ENCODE peak calls at places on chromosome 18, in six cellular contexts. T is mesenchymal stem cell, U is mesendoderm, Z is neuronal stem cell, F is H9, A is H1. R is an unnamed sample.
A peak's percentile ranks its signal among the peaks of the same experiment; 100 is the strongest.

GRCh38 chr18:48392266-48392665 is 16.9 kb downstream of the ZBTB7C start:
- DNase-seq in A (no peak), U (no peak), F (no peak), Z (no peak), T (no peak), R (no peak)

GRCh38 chr18:79574938-79575525 is 104.6 kb upstream of the CTDP1 start:
- DNase-seq in Z (no peak), F (peak; percentile 19), A (no peak), T (no peak), U (no peak), R (no peak)

GRCh38 chr18:45521777-45522176 is 93.5 kb upstream of the SLC14A2 start:
- DNase-seq in A (no peak), T (no peak), F (no peak), Z (no peak), U (no peak), R (no peak)

GRCh38 chr18:28584726-28585125 is 407.8 kb upstream of the CDH2 start:
- DNase-seq in Z (peak; percentile 1), A (peak; percentile 10), F (peak; percentile 51), U (peak; percentile 88), T (peak; percentile 75), R (peak; percentile 2)

GRCh38 chr18:48138660-48139426 is 208.4 kb upstream of the SMAD2 start:
- DNase-seq in Z (no peak), T (no peak), U (no peak), F (no peak), A (no peak), R (no peak)

GRCh38 chr18:49321271-49321670 is 139.2 kb downstream of the DYM start:
- DNase-seq in Z (no peak), T (no peak), A (no peak), U (no peak), F (no peak), R (no peak)

GRCh38 chr18:23207191-23207955 is 72.1 kb downstream of the CABLES1 start:
- DNase-seq in U (peak; percentile 70), T (no peak), F (peak; percentile 45), Z (no peak), A (no peak), R (peak; percentile 37)

GRCh38 chr18:59448546-59448945 is 89.5 kb upstream of the LMAN1 start:
- DNase-seq in Z (no peak), U (no peak), A (no peak), F (no peak), T (no peak), R (no peak)

GRCh38 chr18:53458266-53458665 is 766.2 kb downstream of the MBD2 start:
- DNase-seq in U (no peak), T (no peak), F (no peak), A (no peak), Z (no peak), R (no peak)

GRCh38 chr18:22434973-22435608 is 17.4 kb upstream of the CTAGE1 start:
- DNase-seq in Z (no peak), U (no peak), A (no peak), F (no peak), T (peak; percentile 90), R (no peak)

GRCh38 chr18:3526421-3527354 is 76.7 kb downstream of the TGIF1 start:
- DNase-seq in F (no peak), U (peak; percentile 84), A (no peak), T (peak; percentile 5), Z (peak; percentile 44), R (peak; percentile 93)

GRCh38 chr18:33277431-33277830 is 163.1 kb downstream of the CCDC178 start:
- DNase-seq in U (peak; percentile 23), A (no peak), F (no peak), T (no peak), Z (no peak), R (no peak)

GRCh38 chr18:42976869-42977268 is 138.6 kb downstream of the RIT2 start:
- DNase-seq in Z (no peak), A (no peak), U (peak; percentile 35), T (no peak), F (no peak), R (no peak)

GRCh38 chr18:61589724-61590065 is 256.5 kb downstream of the CDH20 start:
- DNase-seq in Z (no peak), A (no peak), T (peak; percentile 82), F (no peak), U (no peak), R (no peak)

GRCh38 chr18:63207825-63208224 is 111.7 kb downstream of the BCL2 start:
- DNase-seq in Z (no peak), A (no peak), F (no peak), T (no peak), U (no peak), R (no peak)

GRCh38 chr18:73895701-73896100 is 251.9 kb downstream of the FBXO15 start:
- DNase-seq in T (no peak), Z (no peak), F (peak; percentile 41), A (no peak), U (peak; percentile 69), R (no peak)

GRCh38 chr18:77054606-77055428 is 77.8 kb downstream of the MBP start:
- DNase-seq in A (peak; percentile 33), F (peak; percentile 76), U (peak; percentile 85), Z (peak; percentile 31), T (peak; percentile 95), R (peak; percentile 77)

GRCh38 chr18:77057043-77057442 is 75.5 kb downstream of the MBP start:
- DNase-seq in T (no peak), U (no peak), A (no peak), Z (no peak), F (no peak), R (no peak)

GRCh38 chr18:77058186-77058847 is 74.3 kb downstream of the MBP start:
- DNase-seq in A (no peak), U (no peak), Z (no peak), F (no peak), T (no peak), R (no peak)

GRCh38 chr18:77055429-77056310 is 76.9 kb downstream of the MBP start:
- DNase-seq in F (no peak), T (peak; percentile 56), Z (no peak), U (no peak), A (no peak), R (no peak)

GRCh38 chr18:77056399-77057015 is 76.1 kb downstream of the MBP start:
- DNase-seq in T (peak; percentile 54), F (no peak), U (peak; percentile 76), Z (no peak), A (no peak), R (no peak)
- H3K23ac ChIP-seq in T (no peak overlapping the region), F (no peak overlapping the region), U (no peak overlapping the region), Z (no peak overlapping the region), A (no peak overlapping the region), R (no peak overlapping the region)

DNA sequence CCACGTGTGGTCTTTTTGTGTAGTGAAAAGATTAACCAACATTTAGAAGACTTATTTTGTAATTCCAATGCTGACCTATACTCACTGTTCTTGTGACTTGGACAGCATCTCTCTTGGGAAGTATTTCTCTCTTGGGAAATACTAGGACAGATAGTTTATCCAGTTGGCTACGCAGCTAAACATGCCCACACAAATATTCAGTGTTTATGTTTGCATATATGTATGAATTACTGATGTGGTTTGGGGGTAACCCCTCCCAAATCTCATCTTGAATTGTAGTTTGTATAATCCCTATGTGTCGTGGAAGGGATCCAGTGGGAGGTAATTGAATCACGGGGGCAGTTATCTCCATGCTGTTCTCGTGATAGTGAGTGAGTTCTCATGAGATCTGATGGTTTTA is 2062.3 kb upstream of the CELF4 start:
- DNase-seq in U (no peak), Z (no peak), F (no peak), T (no peak), A (no peak), R (no peak)
- H3K23ac ChIP-seq in U (no peak overlapping the region), Z (no peak overlapping the region), F (no peak overlapping the region), T (no peak overlapping the region), A (no peak overlapping the region), R (no peak overlapping the region)

GRCh38 chr18:9887992-9888391 is 2.2 kb downstream of the TXNDC2 start:
- DNase-seq in U (no peak), T (no peak), Z (no peak), A (no peak), F (no peak), R (no peak)

GRCh38 chr18:9886005-9886348 is 204 bp downstream of the TXNDC2 start:
- DNase-seq in F (no peak), T (no peak), U (no peak), A (no peak), Z (no peak), R (no peak)

GRCh38 chr18:9884090-9884489 is 1.7 kb upstream of the TXNDC2 start:
- DNase-seq in T (no peak), F (no peak), A (no peak), Z (no peak), U (no peak), R (no peak)

GRCh38 chr18:9885170-9886004 is at the start of gene TXNDC2:
- DNase-seq in F (no peak), U (no peak), T (peak; percentile 14), Z (no peak), A (no peak), R (no peak)

GRCh38 chr18:9884532-9885140 is 1.1 kb upstream of the TXNDC2 start:
- DNase-seq in Z (no peak), T (no peak), U (no peak), A (no peak), F (no peak), R (no peak)
- H3K23ac ChIP-seq in Z (no peak overlapping the region), T (no peak overlapping the region), U (no peak overlapping the region), A (no peak overlapping the region), F (no peak overlapping the region), R (no peak overlapping the region)

DNA sequence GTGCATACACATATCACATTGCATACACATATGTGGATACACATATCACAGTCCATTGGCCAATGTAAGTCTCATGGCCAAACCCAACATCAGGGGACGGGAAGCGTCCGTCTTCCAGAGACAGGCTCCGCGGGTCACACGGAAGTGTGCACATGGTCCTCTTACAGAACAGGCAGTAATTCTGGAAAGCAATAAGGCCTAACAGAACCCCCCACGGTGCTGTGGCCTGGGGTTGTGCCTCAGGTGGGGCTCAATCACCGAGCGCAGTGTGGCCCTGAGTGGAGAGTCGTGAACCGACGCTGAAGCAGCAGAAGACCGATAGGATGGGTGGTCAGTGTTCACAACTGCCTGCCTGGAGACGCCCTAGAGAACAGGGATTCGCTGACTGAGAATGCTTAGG is 857.3 kb downstream of the GALR1 start:
- DNase-seq in Z (no peak), T (no peak), U (no peak), F (no peak), A (no peak), R (no peak)
- H3K23ac ChIP-seq in Z (no peak overlapping the region), T (no peak overlapping the region), U (no peak overlapping the region), F (no peak overlapping the region), A (no peak overlapping the region), R (no peak overlapping the region)

GRCh38 chr18:51107594-51108305 is 77.7 kb downstream of the SMAD4 start:
- DNase-seq in F (no peak), Z (no peak), T (peak; percentile 7), A (no peak), U (no peak), R (no peak)

GRCh38 chr18:51108330-51108729 is 78.3 kb downstream of the SMAD4 start:
- DNase-seq in Z (no peak), U (no peak), F (no peak), T (peak; percentile 48), A (no peak), R (no peak)

GRCh38 chr18:51110073-51110797 is 80.2 kb downstream of the SMAD4 start:
- DNase-seq in U (peak; percentile 67), A (no peak), F (peak; percentile 83), Z (peak; percentile 59), T (peak; percentile 36), R (peak; percentile 75)

DNA sequence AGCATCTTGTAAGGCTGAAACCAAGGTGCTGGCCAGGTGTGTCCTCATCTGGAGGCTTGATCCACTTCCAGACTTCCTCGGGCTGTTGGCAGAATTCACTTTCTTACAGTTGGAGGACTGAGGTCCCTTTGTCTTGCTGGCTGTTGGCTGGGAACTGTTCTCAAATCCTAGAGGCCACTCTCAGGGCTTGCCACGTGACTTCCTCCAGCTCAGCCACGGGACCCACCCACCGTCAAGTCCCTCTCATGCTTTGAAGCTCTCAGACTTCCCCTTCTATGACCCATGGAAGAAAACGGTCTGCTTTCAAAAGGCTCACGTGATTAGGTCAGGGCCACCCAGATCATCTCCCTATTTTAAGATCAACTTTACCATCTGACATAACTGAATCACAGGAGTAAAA is 77.1 kb downstream of the SMAD4 start:
- DNase-seq in F (no peak), T (no peak), A (no peak), U (no peak), Z (no peak), R (no peak)
- H3K23ac ChIP-seq in F (no peak overlapping the region), T (no peak overlapping the region), A (no peak overlapping the region), U (no peak overlapping the region), Z (no peak overlapping the region), R (no peak overlapping the region)